ENCODE peak calls at places on chromosome 17, in eight cellular contexts. A, T, H, D, U, W, B and O are unnamed samples.

GRCh38 chr17:14904406-14904805 is 360.7 kb downstream of the PMP22 start:
- DNase-seq in D (no peak), H (no peak), T (no peak), U (no peak), B (no peak), A (no peak), W (peak; percentile 33), O (no peak)

GRCh38 chr17:36133629-36134259 is 30.1 kb downstream of the CCL4 start:
- DNase-seq in W (peak; percentile 58), B (no peak), T (no peak), D (no peak), H (peak; percentile 76), U (no peak), A (no peak), O (peak; percentile 26)

GRCh38 chr17:76085731-76086366 is 6.9 kb downstream of the ZACN start:
- DNase-seq in T (no peak), D (no peak), U (no peak), W (no peak), H (no peak), A (no peak), B (no peak), O (no peak)

GRCh38 chr17:66018786-66019185 is 173.1 kb downstream of the CEP112 start:
- DNase-seq in T (no peak), H (peak; percentile 30), A (no peak), B (no peak), U (no peak), W (no peak), D (no peak), O (peak; percentile 34)

GRCh38 chr17:7650509-7651096 is at the start of gene ATP1B2:
- DNase-seq in B (peak; percentile 79), H (no peak), D (peak; percentile 63), W (peak; percentile 29), A (peak; percentile 57), T (peak; percentile 90), U (peak; percentile 88), O (peak; percentile 75)

GRCh38 chr17:37312137-37312923 is 63.5 kb upstream of the C17orf78 start:
- DNase-seq in H (peak; percentile 73), D (no peak), T (no peak), W (no peak), B (no peak), U (no peak), A (no peak), O (peak; percentile 56)

GRCh38 chr17:36932383-36933173 is 4.7 kb upstream of the LHX1 start:
- DNase-seq in U (no peak), D (no peak), T (no peak), H (no peak), W (no peak), B (no peak), A (no peak), O (no peak)

GRCh38 chr17:77834170-77835115 is 124.1 kb upstream of the TNRC6C start:
- DNase-seq in B (peak; percentile 70), U (peak; percentile 38), D (no peak), A (peak; percentile 86), H (no peak), T (peak; percentile 99), W (peak; percentile 91), O (peak; percentile 49)

GRCh38 chr17:37410357-37410756 is 3.7 kb downstream of the TADA2A start:
- DNase-seq in D (no peak), T (no peak), B (no peak), H (no peak), U (no peak), W (peak; percentile 55), A (no peak), O (no peak)

GRCh38 chr17:19753049-19753444 is 4.9 kb upstream of the ALDH3A1 start:
- DNase-seq in T (peak; percentile 98), H (peak; percentile 67), B (no peak), A (peak; percentile 98), W (peak; percentile 51), D (no peak), U (peak; percentile 9), O (peak; percentile 93)

GRCh38 chr17:8557176-8557806 is 73.2 kb downstream of the MYH10 start:
- DNase-seq in W (peak; percentile 38), D (no peak), H (no peak), U (no peak), A (no peak), T (no peak), B (no peak), O (no peak)

GRCh38 chr17:7932483-7932891 is 481 bp downstream of the CNTROB start:
- DNase-seq in A (peak; percentile 28), B (peak; percentile 59), W (peak; percentile 39), D (no peak), T (peak; percentile 73), U (no peak), H (no peak), O (peak; percentile 32)

GRCh38 chr17:661509-661908 is 53.1 kb downstream of the VPS53 start:
- DNase-seq in H (no peak), W (no peak), B (no peak), T (no peak), U (no peak), D (no peak), A (no peak), O (no peak)

GRCh38 chr17:79836952-79837887 is 2.0 kb downstream of the CBX4 start:
- DNase-seq in D (no peak), B (peak; percentile 70), U (peak; percentile 17), A (peak; percentile 74), T (peak; percentile 80), W (peak; percentile 73), H (peak; percentile 63), O (peak; percentile 81)

GRCh38 chr17:75830168-75831031 is 13.8 kb downstream of the UNC13D start:
- DNase-seq in U (no peak), H (no peak), W (no peak), A (peak; percentile 25), B (no peak), T (peak; percentile 47), D (no peak), O (peak; percentile 25)

GRCh38 chr17:79952265-79952877 is 83.3 kb downstream of the TBC1D16 start:
- DNase-seq in B (no peak), T (no peak), A (no peak), W (no peak), D (no peak), H (no peak), U (no peak), O (no peak)

GRCh38 chr17:12730931-12731521 is 58.3 kb upstream of the ARHGAP44 start:
- DNase-seq in A (no peak), D (no peak), H (no peak), T (peak; percentile 9), B (no peak), W (peak; percentile 30), U (no peak), O (no peak)

GRCh38 chr17:77634710-77635109 is 323.8 kb upstream of the TNRC6C start:
- DNase-seq in H (no peak), A (no peak), D (no peak), W (no peak), T (no peak), U (no peak), B (peak; percentile 22), O (no peak)

GRCh38 chr17:8397636-8398035 is at the start of gene RNF222:
- DNase-seq in B (no peak), A (no peak), W (no peak), U (no peak), H (no peak), T (no peak), D (no peak), O (no peak)

GRCh38 chr17:45345554-45346254 is 28.9 kb upstream of the MAP3K14 start:
- DNase-seq in A (no peak), T (no peak), U (no peak), B (no peak), D (no peak), W (peak; percentile 88), H (no peak), O (peak; percentile 34)

GRCh38 chr17:27949304-27949703 is 56.1 kb upstream of the LYRM9 start:
- DNase-seq in U (no peak), A (no peak), T (no peak), D (no peak), H (no peak), W (no peak), B (no peak), O (no peak)

GRCh38 chr17:1783271-1783670 is 21.4 kb downstream of the SERPINF1 start:
- DNase-seq in B (no peak), H (no peak), U (no peak), A (no peak), T (no peak), W (no peak), D (no peak), O (no peak)

GRCh38 chr17:72053069-72053846 is 67.6 kb upstream of the SOX9 start:
- DNase-seq in A (no peak), W (no peak), U (no peak), T (no peak), D (no peak), H (no peak), B (no peak), O (peak; percentile 92)

GRCh38 chr17:21280081-21280518 is 4.4 kb upstream of the MAP2K3 start:
- DNase-seq in W (peak; percentile 85), U (peak; percentile 73), D (peak; percentile 82), A (peak; percentile 83), H (peak; percentile 52), T (peak; percentile 95), B (peak; percentile 87), O (peak; percentile 69)

GRCh38 chr17:76446449-76447231 is 6.3 kb downstream of the UBE2O start:
- DNase-seq in U (no peak), H (no peak), W (peak; percentile 92), B (no peak), A (peak; percentile 93), D (no peak), T (peak; percentile 96), O (no peak)

GRCh38 chr17:74850914-74851313 is 8.8 kb downstream of the GRIN2C start:
- DNase-seq in W (no peak), A (no peak), T (no peak), D (no peak), B (no peak), H (no peak), U (no peak), O (no peak)

GRCh38 chr17:35184274-35184673 is 9.9 kb downstream of the SLC35G3 start:
- DNase-seq in H (no peak), W (no peak), T (no peak), D (no peak), U (no peak), B (no peak), A (no peak), O (no peak)

GRCh38 chr17:36727577-36727976 is 126.2 kb downstream of the MRM1 start:
- DNase-seq in A (no peak), U (no peak), W (no peak), B (no peak), T (no peak), H (no peak), D (no peak), O (no peak)

GRCh38 chr17:80779961-80780380 is 211.7 kb upstream of the CHMP6 start:
- DNase-seq in H (no peak), W (peak; percentile 71), B (no peak), A (no peak), T (no peak), D (no peak), U (no peak), O (no peak)

GRCh38 chr17:71329310-71330098 is 791.3 kb upstream of the SOX9 start:
- DNase-seq in D (no peak), H (no peak), T (no peak), B (no peak), W (no peak), A (no peak), U (no peak), O (no peak)

GRCh38 chr17:55388842-55389241 is 32.8 kb downstream of the MMD start:
- DNase-seq in U (no peak), A (no peak), H (no peak), T (no peak), D (no peak), W (no peak), B (no peak), O (no peak)

GRCh38 chr17:60091908-60092331 is 13.2 kb upstream of the HEATR6 start:
- DNase-seq in B (no peak), U (no peak), A (peak; percentile 41), T (no peak), W (peak; percentile 90), D (no peak), H (no peak), O (no peak)

GRCh38 chr17:73952498-73953205 is 250.8 kb upstream of the RPL38 start:
- DNase-seq in W (no peak), T (peak; percentile 82), B (peak; percentile 32), A (no peak), D (peak; percentile 12), H (no peak), U (no peak), O (peak; percentile 39)

GRCh38 chr17:7281953-7282751 is 634 bp downstream of the SLC2A4 start:
- DNase-seq in A (no peak), T (no peak), H (no peak), U (no peak), B (no peak), W (no peak), D (no peak), O (peak; percentile 30)